ENCODE peak calls at places on chromosomes 3 and 15, in nine cellular contexts. One of them, this sample, is unnamed.

GRCh38 chr3:127254730-127255129 is 33.1 kb downstream of the PRR20G start:
- DNase-seq in anterior cingulate cortex: no peak
- DNase-seq in stimulated activated naive CD8-positive, alpha-beta T cell treated with anti-CD3 and anti-CD28 coated beads, Interleukin-15, amount 100 ng/mL, for 72 hours: no peak
- DNase-seq in amniotic stem cell: no peak
- DNase-seq in NCI-H510A treated with DMSO at 0.1 percent for 48 hours: no peak
- DNase-seq in iris pigment epithelial cell: no peak
- DNase-seq in RWPE1: peak; percentile 40
- DNase-seq in psoas muscle: no peak
- DNase-seq in astrocyte of the spinal cord: no peak
- DNase-seq in this sample: no peak

GRCh38 chr3:64030741-64031140 is 7.4 kb upstream of the PSMD6 start:
- DNase-seq in psoas muscle: peak; percentile 80
- DNase-seq in RWPE1: peak; percentile 63
- DNase-seq in NCI-H510A treated with DMSO at 0.1 percent for 48 hours: peak; percentile 66
- DNase-seq in anterior cingulate cortex: peak; percentile 64
- DNase-seq in iris pigment epithelial cell: peak; percentile 49
- DNase-seq in stimulated activated naive CD8-positive, alpha-beta T cell treated with anti-CD3 and anti-CD28 coated beads, Interleukin-15, amount 100 ng/mL, for 72 hours: peak; percentile 70
- DNase-seq in astrocyte of the spinal cord: peak; percentile 54
- DNase-seq in amniotic stem cell: no peak
- DNase-seq in this sample: no peak

GRCh38 chr15:71435552-71435951 is 320.3 kb downstream of the THSD4 start:
- DNase-seq in RWPE1: no peak
- DNase-seq in stimulated activated naive CD8-positive, alpha-beta T cell treated with anti-CD3 and anti-CD28 coated beads, Interleukin-15, amount 100 ng/mL, for 72 hours: no peak
- DNase-seq in anterior cingulate cortex: no peak
- DNase-seq in NCI-H510A treated with DMSO at 0.1 percent for 48 hours: no peak
- DNase-seq in amniotic stem cell: no peak
- DNase-seq in astrocyte of the spinal cord: no peak
- DNase-seq in psoas muscle: no peak
- DNase-seq in iris pigment epithelial cell: no peak
- DNase-seq in this sample: no peak

GRCh38 chr15:52261498-52262242 is 33.9 kb downstream of the MYO5C start:
- DNase-seq in iris pigment epithelial cell: peak; percentile 70
- DNase-seq in NCI-H510A treated with DMSO at 0.1 percent for 48 hours: no peak
- DNase-seq in astrocyte of the spinal cord: peak; percentile 95
- DNase-seq in amniotic stem cell: peak; percentile 48
- DNase-seq in psoas muscle: peak; percentile 63
- DNase-seq in RWPE1: peak; percentile 86
- DNase-seq in stimulated activated naive CD8-positive, alpha-beta T cell treated with anti-CD3 and anti-CD28 coated beads, Interleukin-15, amount 100 ng/mL, for 72 hours: peak; percentile 64
- DNase-seq in anterior cingulate cortex: no peak
- DNase-seq in this sample: peak; percentile 46

GRCh38 chr3:62873672-62874397 is 1.4 kb downstream of the CADPS start:
- DNase-seq in stimulated activated naive CD8-positive, alpha-beta T cell treated with anti-CD3 and anti-CD28 coated beads, Interleukin-15, amount 100 ng/mL, for 72 hours: no peak
- DNase-seq in NCI-H510A treated with DMSO at 0.1 percent for 48 hours: peak; percentile 65
- DNase-seq in amniotic stem cell: no peak
- DNase-seq in iris pigment epithelial cell: no peak
- DNase-seq in astrocyte of the spinal cord: no peak
- DNase-seq in anterior cingulate cortex: peak; percentile 65
- DNase-seq in psoas muscle: peak; percentile 46
- DNase-seq in RWPE1: no peak
- DNase-seq in this sample: no peak

GRCh38 chr3:103684956-103685355 is 1250.1 kb downstream of the ZPLD1 start:
- DNase-seq in astrocyte of the spinal cord: no peak
- DNase-seq in iris pigment epithelial cell: no peak
- DNase-seq in amniotic stem cell: no peak
- DNase-seq in stimulated activated naive CD8-positive, alpha-beta T cell treated with anti-CD3 and anti-CD28 coated beads, Interleukin-15, amount 100 ng/mL, for 72 hours: no peak
- DNase-seq in psoas muscle: no peak
- DNase-seq in anterior cingulate cortex: no peak
- DNase-seq in RWPE1: no peak
- DNase-seq in NCI-H510A treated with DMSO at 0.1 percent for 48 hours: no peak
- DNase-seq in this sample: no peak

GRCh38 chr3:128287161-128287560 is 133.9 kb downstream of the EEFSEC start:
- DNase-seq in psoas muscle: no peak
- DNase-seq in astrocyte of the spinal cord: no peak
- DNase-seq in anterior cingulate cortex: no peak
- DNase-seq in stimulated activated naive CD8-positive, alpha-beta T cell treated with anti-CD3 and anti-CD28 coated beads, Interleukin-15, amount 100 ng/mL, for 72 hours: no peak
- DNase-seq in NCI-H510A treated with DMSO at 0.1 percent for 48 hours: no peak
- DNase-seq in amniotic stem cell: no peak
- DNase-seq in RWPE1: no peak
- DNase-seq in iris pigment epithelial cell: no peak
- DNase-seq in this sample: no peak

GRCh38 chr3:64760258-64760657 is 72.5 kb upstream of the ADAMTS9 start:
- DNase-seq in NCI-H510A treated with DMSO at 0.1 percent for 48 hours: no peak
- DNase-seq in anterior cingulate cortex: no peak
- DNase-seq in stimulated activated naive CD8-positive, alpha-beta T cell treated with anti-CD3 and anti-CD28 coated beads, Interleukin-15, amount 100 ng/mL, for 72 hours: no peak
- DNase-seq in astrocyte of the spinal cord: no peak
- DNase-seq in RWPE1: no peak
- DNase-seq in amniotic stem cell: no peak
- DNase-seq in iris pigment epithelial cell: no peak
- DNase-seq in psoas muscle: peak; percentile 54
- DNase-seq in this sample: no peak

GRCh38 chr3:51708216-51708845 is 1.5 kb downstream of the GRM2 start:
- DNase-seq in stimulated activated naive CD8-positive, alpha-beta T cell treated with anti-CD3 and anti-CD28 coated beads, Interleukin-15, amount 100 ng/mL, for 72 hours: no peak
- DNase-seq in NCI-H510A treated with DMSO at 0.1 percent for 48 hours: no peak
- DNase-seq in RWPE1: no peak
- DNase-seq in amniotic stem cell: no peak
- DNase-seq in astrocyte of the spinal cord: no peak
- DNase-seq in anterior cingulate cortex: no peak
- DNase-seq in iris pigment epithelial cell: no peak
- DNase-seq in psoas muscle: no peak
- DNase-seq in this sample: no peak

This sample was measured in AG04450.